ENCODE peak calls at places on chromosomes 3 and 15, in five cellular contexts. One of them, this sample, is unnamed.

GRCh38 chr3:115108614-115109013 is 38.5 kb downstream of the ZBTB20 start:
- DNase-seq in OCI-LY7: no peak
- DNase-seq in SK-N-SH: no peak
- DNase-seq in PC-3: peak
- DNase-seq in mammary epithelial cell: no peak
- DNase-seq in this sample: no peak

GRCh38 chr15:91100561-91101355 is 701 bp downstream of the SV2B start:
- DNase-seq in OCI-LY7: no peak
- DNase-seq in SK-N-SH: peak
- DNase-seq in PC-3: no peak
- DNase-seq in mammary epithelial cell: no peak
- DNase-seq in this sample: no peak

GRCh38 chr3:13895155-13896105 is 15.6 kb upstream of the WNT7A start:
- DNase-seq in OCI-LY7: peak
- DNase-seq in SK-N-SH: peak
- DNase-seq in PC-3: peak
- DNase-seq in mammary epithelial cell: peak
- DNase-seq in this sample: peak

GRCh38 chr3:172470588-172470987 is 22.3 kb upstream of the GHSR start:
- DNase-seq in OCI-LY7: no peak
- DNase-seq in SK-N-SH: no peak
- DNase-seq in PC-3: no peak
- DNase-seq in mammary epithelial cell: no peak
- DNase-seq in this sample: no peak

GRCh38 chr3:172140499-172141391 is 101.4 kb downstream of the FNDC3B start:
- DNase-seq in OCI-LY7: no peak
- DNase-seq in SK-N-SH: no peak
- DNase-seq in PC-3: peak
- DNase-seq in mammary epithelial cell: peak
- DNase-seq in this sample: peak

GRCh38 chr3:22474706-22475470 is 723.9 kb upstream of the ZNF385D start:
- DNase-seq in OCI-LY7: no peak
- DNase-seq in SK-N-SH: no peak
- DNase-seq in PC-3: peak
- DNase-seq in mammary epithelial cell: peak
- DNase-seq in this sample: peak

GRCh38 chr15:24752354-24752753 is 76.8 kb downstream of the NPAP1 start:
- DNase-seq in OCI-LY7: no peak
- DNase-seq in SK-N-SH: no peak
- DNase-seq in PC-3: no peak
- DNase-seq in mammary epithelial cell: no peak
- DNase-seq in this sample: no peak

GRCh38 chr15:31930967-31931366 is 99.3 kb upstream of the CHRNA7 start:
- DNase-seq in OCI-LY7: no peak
- DNase-seq in SK-N-SH: no peak
- DNase-seq in PC-3: no peak
- DNase-seq in mammary epithelial cell: no peak
- DNase-seq in this sample: peak

GRCh38 chr3:46576899-46577298 is 10.8 kb upstream of the LRRC2 start:
- DNase-seq in OCI-LY7: no peak
- DNase-seq in SK-N-SH: no peak
- DNase-seq in PC-3: no peak
- DNase-seq in mammary epithelial cell: no peak
- DNase-seq in this sample: no peak

GRCh38 chr3:166444336-166444735 is 607.1 kb upstream of the BCHE start:
- DNase-seq in OCI-LY7: no peak
- DNase-seq in SK-N-SH: no peak
- DNase-seq in PC-3: peak
- DNase-seq in mammary epithelial cell: peak
- DNase-seq in this sample: no peak

GRCh38 chr3:47083786-47084185 is 80.1 kb downstream of the SETD2 start:
- DNase-seq in OCI-LY7: peak
- DNase-seq in SK-N-SH: no peak
- DNase-seq in PC-3: no peak
- DNase-seq in mammary epithelial cell: no peak
- DNase-seq in this sample: no peak

GRCh38 chr3:113013593-113013992 is 22.8 kb downstream of the GTPBP8 start:
- DNase-seq in OCI-LY7: no peak
- DNase-seq in SK-N-SH: no peak
- DNase-seq in PC-3: no peak
- DNase-seq in mammary epithelial cell: no peak
- DNase-seq in this sample: no peak

GRCh38 chr3:44902628-44903027 is 28.2 kb downstream of the TGM4 start:
- DNase-seq in OCI-LY7: no peak
- DNase-seq in SK-N-SH: no peak
- DNase-seq in PC-3: no peak
- DNase-seq in mammary epithelial cell: no peak
- DNase-seq in this sample: no peak

GRCh38 chr3:23455775-23456174 is 252.6 kb downstream of the UBE2E2 start:
- DNase-seq in OCI-LY7: no peak
- DNase-seq in SK-N-SH: no peak
- DNase-seq in PC-3: peak
- DNase-seq in mammary epithelial cell: peak
- DNase-seq in this sample: peak

GRCh38 chr3:61452536-61452991 is 108.8 kb upstream of the PTPRG start:
- DNase-seq in OCI-LY7: no peak
- DNase-seq in SK-N-SH: no peak
- DNase-seq in PC-3: no peak
- DNase-seq in mammary epithelial cell: peak
- DNase-seq in this sample: peak

GRCh38 chr15:93929375-93930094 is 301.8 kb upstream of the MCTP2 start:
- DNase-seq in OCI-LY7: no peak
- DNase-seq in SK-N-SH: no peak
- DNase-seq in PC-3: no peak
- DNase-seq in mammary epithelial cell: peak
- DNase-seq in this sample: peak

GRCh38 chr15:68055224-68055705 is 1.1 kb downstream of the PIAS1 start:
- DNase-seq in OCI-LY7: peak
- DNase-seq in SK-N-SH: peak
- DNase-seq in PC-3: peak
- DNase-seq in mammary epithelial cell: peak
- DNase-seq in this sample: peak

GRCh38 chr3:152155246-152155645 is 113.5 kb upstream of the MBNL1 start:
- DNase-seq in OCI-LY7: no peak
- DNase-seq in SK-N-SH: no peak
- DNase-seq in PC-3: no peak
- DNase-seq in mammary epithelial cell: no peak
- DNase-seq in this sample: peak

GRCh38 chr3:152148579-152148978 is 120.2 kb upstream of the MBNL1 start:
- DNase-seq in OCI-LY7: no peak
- DNase-seq in SK-N-SH: no peak
- DNase-seq in PC-3: no peak
- DNase-seq in mammary epithelial cell: no peak
- DNase-seq in this sample: no peak

GRCh38 chr3:152147748-152148147 is 121.0 kb upstream of the MBNL1 start:
- DNase-seq in OCI-LY7: no peak
- DNase-seq in SK-N-SH: no peak
- DNase-seq in PC-3: no peak
- DNase-seq in mammary epithelial cell: no peak
- DNase-seq in this sample: no peak

GRCh38 chr3:152149832-152150231 is 118.9 kb upstream of the MBNL1 start:
- DNase-seq in OCI-LY7: no peak
- DNase-seq in SK-N-SH: no peak
- DNase-seq in PC-3: no peak
- DNase-seq in mammary epithelial cell: peak
- DNase-seq in this sample: no peak

DNA sequence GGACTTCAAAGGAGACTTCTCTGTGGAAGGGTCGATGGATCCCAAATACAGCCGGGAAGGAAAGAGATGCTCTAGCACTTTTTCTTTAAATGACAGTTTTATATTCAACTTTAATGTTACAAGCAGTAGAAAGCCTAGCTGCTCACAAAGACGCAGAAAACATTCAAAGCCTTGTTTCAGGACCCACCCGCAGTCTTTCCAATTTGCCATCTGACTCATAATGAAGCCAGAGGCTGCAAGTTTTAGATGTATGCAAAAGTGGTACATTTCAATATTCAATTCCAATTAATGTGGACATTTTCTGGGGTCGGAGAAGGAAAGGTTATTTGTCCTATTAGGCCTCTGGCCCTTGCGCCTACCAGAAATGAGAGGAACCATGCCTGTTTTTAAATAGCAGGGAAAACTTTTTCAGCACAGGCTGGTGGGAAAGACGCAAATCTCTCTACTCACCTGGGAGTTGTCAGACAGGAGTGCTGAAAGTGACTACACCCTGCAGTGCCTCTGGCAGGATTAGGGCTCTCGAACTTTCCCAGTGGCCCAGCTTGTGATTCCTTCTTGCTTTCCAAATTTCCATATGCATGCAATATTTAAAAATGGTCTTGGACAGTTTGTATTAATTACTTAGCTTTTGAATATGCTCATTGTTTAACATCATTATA is 117.4 kb upstream of the MBNL1 start:
- DNase-seq in OCI-LY7: no peak
- DNase-seq in SK-N-SH: no peak
- DNase-seq in PC-3: peak
- DNase-seq in mammary epithelial cell: peak
- DNase-seq in this sample: no peak
- H2AFZ ChIP-seq in OCI-LY7: no peak
- H2AFZ ChIP-seq in SK-N-SH: peak
- H2AFZ ChIP-seq in PC-3: peak
- H2AFZ ChIP-seq in mammary epithelial cell: peak
- H2AFZ ChIP-seq in this sample: no peak

GRCh38 chr3:177832862-177833261 is 635.6 kb upstream of the TBL1XR1 start:
- DNase-seq in OCI-LY7: no peak
- DNase-seq in SK-N-SH: peak
- DNase-seq in PC-3: no peak
- DNase-seq in mammary epithelial cell: no peak
- DNase-seq in this sample: no peak
- H3K4me2 ChIP-seq in OCI-LY7: no peak
- H3K4me2 ChIP-seq in SK-N-SH: no peak
- H3K4me2 ChIP-seq in PC-3: no peak
- H3K4me2 ChIP-seq in mammary epithelial cell: no peak
- H3K4me2 ChIP-seq in this sample: no peak

GRCh38 chr3:104596551-104596950 is 770.2 kb upstream of the ALCAM start:
- DNase-seq in OCI-LY7: peak
- DNase-seq in SK-N-SH: peak
- DNase-seq in PC-3: peak
- DNase-seq in mammary epithelial cell: peak
- DNase-seq in this sample: peak
- TF ChIP-seq CTCF in OCI-LY7: peak
- TF ChIP-seq CTCF in SK-N-SH: peak
- TF ChIP-seq CTCF in PC-3: peak
- TF ChIP-seq CTCF in mammary epithelial cell: peak
- TF ChIP-seq CTCF in this sample: peak

GRCh38 chr3:31942446-31942845 is 38.6 kb downstream of the OSBPL10 start:
- DNase-seq in OCI-LY7: peak
- DNase-seq in SK-N-SH: no peak
- DNase-seq in PC-3: no peak
- DNase-seq in mammary epithelial cell: no peak
- DNase-seq in this sample: no peak
- H2AFZ ChIP-seq in OCI-LY7: no peak
- H2AFZ ChIP-seq in SK-N-SH: no peak
- H2AFZ ChIP-seq in PC-3: no peak
- H2AFZ ChIP-seq in mammary epithelial cell: no peak
- H2AFZ ChIP-seq in this sample: no peak

GRCh38 chr3:72376917-72377710 is 471.1 kb downstream of the SHQ1 start:
- DNase-seq in OCI-LY7: no peak
- DNase-seq in SK-N-SH: no peak
- DNase-seq in PC-3: no peak
- DNase-seq in mammary epithelial cell: no peak
- DNase-seq in this sample: no peak
- H3K4me2 ChIP-seq in OCI-LY7: no peak
- H3K4me2 ChIP-seq in SK-N-SH: no peak
- H3K4me2 ChIP-seq in PC-3: no peak
- H3K4me2 ChIP-seq in mammary epithelial cell: no peak
- H3K4me2 ChIP-seq in this sample: no peak

GRCh38 chr15:85592148-85592547 is 202.6 kb downstream of the KLHL25 start:
- DNase-seq in OCI-LY7: no peak
- DNase-seq in SK-N-SH: peak
- DNase-seq in PC-3: peak
- DNase-seq in mammary epithelial cell: peak
- DNase-seq in this sample: peak
- TF ChIP-seq CTCF in OCI-LY7: peak
- TF ChIP-seq CTCF in SK-N-SH: peak
- TF ChIP-seq CTCF in PC-3: peak
- TF ChIP-seq CTCF in mammary epithelial cell: no peak
- TF ChIP-seq CTCF in this sample: peak

GRCh38 chr3:148227534-148227933 is 470.2 kb upstream of the AGTR1 start:
- DNase-seq in OCI-LY7: no peak
- DNase-seq in SK-N-SH: no peak
- DNase-seq in PC-3: no peak
- DNase-seq in mammary epithelial cell: peak
- DNase-seq in this sample: peak
- H2AFZ ChIP-seq in OCI-LY7: no peak
- H2AFZ ChIP-seq in SK-N-SH: no peak
- H2AFZ ChIP-seq in PC-3: no peak
- H2AFZ ChIP-seq in mammary epithelial cell: peak
- H2AFZ ChIP-seq in this sample: no peak

GRCh38 chr15:51736069-51736468 is 1.4 kb downstream of the LYSMD2 start:
- DNase-seq in OCI-LY7: no peak
- DNase-seq in SK-N-SH: peak
- DNase-seq in PC-3: no peak
- DNase-seq in mammary epithelial cell: no peak
- DNase-seq in this sample: no peak
- H3K4me2 ChIP-seq in OCI-LY7: no peak
- H3K4me2 ChIP-seq in SK-N-SH: peak
- H3K4me2 ChIP-seq in PC-3: peak
- H3K4me2 ChIP-seq in mammary epithelial cell: peak
- H3K4me2 ChIP-seq in this sample: no peak

GRCh38 chr3:195034541-195034940 is 236.4 kb downstream of the XXYLT1 start:
- DNase-seq in OCI-LY7: no peak
- DNase-seq in SK-N-SH: no peak
- DNase-seq in PC-3: no peak
- DNase-seq in mammary epithelial cell: no peak
- DNase-seq in this sample: no peak

GRCh38 chr3:195036203-195037016 is 234.5 kb downstream of the XXYLT1 start:
- DNase-seq in OCI-LY7: no peak
- DNase-seq in SK-N-SH: no peak
- DNase-seq in PC-3: no peak
- DNase-seq in mammary epithelial cell: no peak
- DNase-seq in this sample: no peak

GRCh38 chr3:195037017-195037373 is 234.0 kb downstream of the XXYLT1 start:
- DNase-seq in OCI-LY7: no peak
- DNase-seq in SK-N-SH: no peak
- DNase-seq in PC-3: no peak
- DNase-seq in mammary epithelial cell: no peak
- DNase-seq in this sample: no peak

GRCh38 chr3:195034101-195034500 is 236.9 kb downstream of the XXYLT1 start:
- DNase-seq in OCI-LY7: no peak
- DNase-seq in SK-N-SH: no peak
- DNase-seq in PC-3: no peak
- DNase-seq in mammary epithelial cell: no peak
- DNase-seq in this sample: no peak

GRCh38 chr3:195035345-195036202 is 235.4 kb downstream of the XXYLT1 start:
- DNase-seq in OCI-LY7: no peak
- DNase-seq in SK-N-SH: peak
- DNase-seq in PC-3: no peak
- DNase-seq in mammary epithelial cell: no peak
- DNase-seq in this sample: no peak
- TF ChIP-seq CTCF in OCI-LY7: peak
- TF ChIP-seq CTCF in SK-N-SH: peak
- TF ChIP-seq CTCF in PC-3: peak
- TF ChIP-seq CTCF in mammary epithelial cell: no peak
- TF ChIP-seq CTCF in this sample: no peak

This sample was measured in astrocyte.